ENCODE peak calls at places on chromosome 13, in five cellular contexts. D is IMR-90, Z is neuronal stem cell, Q is H9, E is mesenchymal stem cell. R is an unnamed sample.

GRCh38 chr13:39734952-39735351 is 79.5 kb downstream of the COG6 start:
- DNase-seq in D (no peak), E (no peak), Q (no peak), Z (no peak), R (no peak)

GRCh38 chr13:27644302-27644701 is 22.6 kb downstream of the POLR1D start:
- DNase-seq in E (peak), Q (no peak), Z (no peak), D (peak), R (no peak)

GRCh38 chr13:41345921-41346589 is 35.0 kb downstream of the NAA16 start:
- DNase-seq in E (no peak), D (peak), Q (no peak), Z (no peak), R (no peak)

GRCh38 chr13:44347301-44347700 is 26.3 kb upstream of the SERP2 start:
- DNase-seq in E (no peak), Z (no peak), Q (no peak), D (no peak), R (no peak)

GRCh38 chr13:43132228-43132627 is 108.8 kb downstream of the DNAJC15 start:
- DNase-seq in D (peak), Q (peak), E (peak), Z (peak), R (peak)

GRCh38 chr13:79060216-79060615 is 345.8 kb downstream of the RBM26 start:
- DNase-seq in Z (no peak), Q (no peak), E (no peak), D (no peak), R (peak)

GRCh38 chr13:53821632-53822031 is 793.0 kb downstream of the OLFM4 start:
- DNase-seq in D (no peak), E (no peak), Z (no peak), Q (no peak), R (no peak)

GRCh38 chr13:110380359-110381028 is 73.4 kb downstream of the COL4A2 start:
- DNase-seq in E (peak), Z (no peak), D (peak), Q (no peak), R (peak)

GRCh38 chr13:24178847-24179845 is 18.6 kb downstream of the SPATA13 start:
- DNase-seq in Z (no peak), D (peak), E (peak), Q (no peak), R (no peak)

GRCh38 chr13:33108620-33109019 is 92.4 kb downstream of the KL start:
- DNase-seq in D (peak), Z (no peak), E (no peak), Q (no peak), R (no peak)

GRCh38 chr13:40589285-40590109 is 76.9 kb downstream of the FOXO1 start:
- DNase-seq in Z (peak), Q (no peak), E (peak), D (no peak), R (no peak)

GRCh38 chr13:38415233-38415632 is 65.6 kb downstream of the UFM1 start:
- DNase-seq in D (no peak), Q (no peak), Z (no peak), E (no peak), R (peak)

GRCh38 chr13:43742911-43743310 is 43.9 kb downstream of the ENOX1 start:
- DNase-seq in Z (no peak), Q (no peak), E (no peak), D (no peak), R (no peak)

GRCh38 chr13:89057862-89058261 is 1386.7 kb downstream of the SLITRK5 start:
- DNase-seq in D (no peak), Z (no peak), E (no peak), Q (no peak), R (no peak)

GRCh38 chr13:110108348-110109139 is 198.4 kb downstream of the COL4A1 start:
- DNase-seq in D (peak), Z (peak), Q (peak), E (peak), R (peak)

GRCh38 chr13:23350009-23350408 is 83.5 kb downstream of the SACS start:
- DNase-seq in D (no peak), E (no peak), Q (no peak), Z (no peak), R (no peak)

GRCh38 chr13:44313674-44314073 is 60.0 kb upstream of the SERP2 start:
- DNase-seq in Z (no peak), Q (no peak), D (peak), E (peak), R (no peak)

GRCh38 chr13:90201676-90202425 is 1145.6 kb upstream of the MIR17HG start:
- DNase-seq in Z (no peak), E (peak), D (no peak), Q (no peak), R (no peak)

GRCh38 chr13:74061939-74062595 is 72.1 kb downstream of the KLF12 start:
- DNase-seq in Q (no peak), E (peak), D (peak), Z (no peak), R (no peak)

GRCh38 chr13:37481858-37482227 is 116.7 kb downstream of the POSTN start:
- DNase-seq in E (no peak), D (no peak), Z (no peak), Q (no peak), R (no peak)

GRCh38 chr13:93847162-93847561 is 620.6 kb downstream of the GPC6 start:
- DNase-seq in E (peak), D (peak), Q (no peak), Z (no peak), R (no peak)

GRCh38 chr13:102351486-102351885 is 50.4 kb downstream of the FGF14 start:
- DNase-seq in Z (no peak), E (no peak), D (no peak), Q (no peak), R (no peak)

DNA sequence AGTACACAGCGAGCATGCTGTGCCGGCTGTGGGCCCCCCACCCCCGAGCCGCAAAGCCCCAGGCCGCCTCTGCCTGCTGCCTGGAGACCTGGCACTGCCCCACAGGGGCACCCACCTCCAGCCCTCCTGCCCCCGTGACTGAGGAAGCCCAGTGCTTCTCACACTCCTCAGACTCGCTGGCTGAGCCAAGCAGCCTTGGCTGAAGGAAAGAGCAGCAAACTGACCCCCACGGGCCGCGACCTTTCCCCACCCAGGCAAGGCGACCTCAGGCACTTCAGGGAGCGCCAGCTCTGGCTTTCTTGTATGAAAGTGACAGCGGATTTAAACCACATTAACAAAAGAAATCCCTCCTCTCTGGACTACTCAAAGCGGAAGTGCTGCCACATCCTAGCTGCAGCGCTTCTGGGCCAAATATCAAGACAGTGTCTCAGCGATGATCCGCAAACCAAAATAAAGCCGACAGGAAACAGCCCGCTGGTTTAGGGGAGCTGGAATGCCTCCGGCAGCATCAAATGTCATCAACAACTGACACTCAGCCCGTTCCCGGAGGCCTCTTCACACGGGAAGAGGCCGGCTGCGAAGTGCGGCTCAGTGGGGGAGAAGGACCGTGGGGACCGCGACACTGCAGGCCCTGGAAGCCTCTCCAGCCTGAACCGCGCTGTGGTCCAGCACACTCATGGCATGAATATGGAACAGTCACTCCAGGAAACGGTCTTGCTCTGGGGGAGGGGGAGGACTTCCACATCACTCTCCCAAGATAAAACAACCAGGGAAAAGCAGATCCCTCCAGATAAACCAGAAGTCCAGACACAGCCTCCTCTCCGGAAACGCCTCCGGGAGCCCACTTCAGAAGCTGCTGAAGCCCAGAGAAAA is 1.5 kb downstream of the RASA3 start:
- DNase-seq in D (peak), Q (peak), Z (no peak), E (peak), R (peak)
- H3K4ac ChIP-seq in D (peak), Q (no peak), Z (no peak), E (peak), R (no peak)

GRCh38 chr13:112071011-112071901 is 4.3 kb downstream of the SOX1 start:
- DNase-seq in E (no peak), Q (no peak), D (no peak), Z (no peak), R (no peak)
- H2BK120ac ChIP-seq in E (no peak), Q (no peak), D (no peak), Z (no peak), R (no peak)

GRCh38 chr13:46575321-46575721 is 22.4 kb downstream of the LRCH1 start:
- DNase-seq in Q (no peak), Z (no peak), D (peak), E (peak), R (no peak)

GRCh38 chr13:46572758-46573384 is 19.9 kb downstream of the LRCH1 start:
- DNase-seq in D (no peak), Z (no peak), E (no peak), Q (no peak), R (no peak)

GRCh38 chr13:46578590-46578975 is 25.6 kb downstream of the LRCH1 start:
- DNase-seq in D (no peak), Q (no peak), E (no peak), Z (no peak), R (no peak)

GRCh38 chr13:46577656-46578589 is 25.0 kb downstream of the LRCH1 start:
- DNase-seq in D (peak), Z (no peak), Q (no peak), E (peak), R (no peak)

DNA sequence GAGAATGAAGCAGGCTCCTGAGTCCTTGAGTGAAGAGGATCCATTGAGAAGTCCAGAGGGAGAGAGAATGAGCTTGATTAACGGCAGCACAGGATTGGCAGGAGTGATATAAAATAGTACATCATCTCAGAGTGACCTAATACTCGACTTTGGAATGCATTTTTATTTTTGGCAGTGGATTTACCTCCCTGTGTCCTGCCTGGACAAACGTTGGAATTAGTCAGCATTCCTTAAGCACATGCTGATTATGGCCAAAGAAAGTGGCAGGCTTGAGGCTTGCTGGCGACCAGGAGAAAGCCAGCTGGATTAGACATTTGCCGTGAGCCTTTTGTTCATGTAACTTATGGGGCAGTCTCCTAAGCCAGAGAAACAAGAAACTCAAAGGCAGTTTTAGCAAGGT is 22.9 kb downstream of the LRCH1 start:
- DNase-seq in Q (no peak), Z (no peak), D (peak), E (peak), R (no peak)
- H3K4ac ChIP-seq in Q (no peak), Z (no peak), D (no peak), E (peak), R (no peak)

GRCh38 chr13:29613101-29613500 is 17.6 kb upstream of the SLC7A1 start:
- DNase-seq in E (no peak), Z (no peak), Q (no peak), D (no peak), R (no peak)
- H2BK120ac ChIP-seq in E (no peak), Z (no peak), Q (no peak), D (no peak), R (no peak)

GRCh38 chr13:98521876-98522275 is 55.0 kb downstream of the STK24 start:
- DNase-seq in Q (no peak), D (no peak), E (no peak), Z (no peak), R (peak)

GRCh38 chr13:98523455-98524102 is 53.3 kb downstream of the STK24 start:
- DNase-seq in Q (no peak), D (no peak), E (no peak), Z (no peak), R (no peak)

GRCh38 chr13:98520674-98521449 is 56.0 kb downstream of the STK24 start:
- DNase-seq in Q (no peak), D (no peak), Z (no peak), E (no peak), R (no peak)

GRCh38 chr13:98519976-98520375 is 56.9 kb downstream of the STK24 start:
- DNase-seq in D (no peak), E (no peak), Q (no peak), Z (no peak), R (no peak)

DNA sequence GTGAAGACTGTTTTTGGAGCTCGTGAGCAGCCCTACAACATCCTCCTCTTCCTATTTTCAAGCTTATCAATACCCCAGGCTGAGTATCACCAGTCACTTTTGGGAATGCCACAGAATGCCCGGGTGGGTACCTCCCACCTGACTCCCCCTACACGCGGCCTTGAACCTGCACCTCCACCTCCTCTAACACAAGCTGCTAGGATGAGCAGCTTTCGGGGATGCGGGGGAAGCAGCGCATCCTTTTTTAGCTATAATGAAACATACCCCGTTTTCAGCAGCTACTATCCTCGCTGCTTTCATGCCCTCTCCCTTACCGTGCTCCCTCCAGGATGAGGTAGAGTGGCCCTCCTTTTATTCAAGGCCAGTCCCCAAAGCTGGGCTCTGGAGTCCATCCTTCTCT is 55.4 kb downstream of the STK24 start:
- DNase-seq in E (no peak), Q (no peak), D (no peak), Z (no peak), R (no peak)
- H3K4ac ChIP-seq in E (no peak), Q (no peak), D (no peak), Z (no peak), R (no peak)

GRCh38 chr13:21124853-21125252 is 51.5 kb downstream of the SKA3 start:
- DNase-seq in Q (peak), Z (no peak), D (peak), E (peak), R (no peak)
- H2BK120ac ChIP-seq in Q (no peak), Z (no peak), D (no peak), E (no peak), R (no peak)

R was measured in mesendoderm.